ENCODE peak calls at places on chromosomes 3 and 15, in ten cellular contexts. O is CD8-positive, alpha-beta memory T cell; P is AG04449; Q is PC-9; M is body of pancreas; K is hepatocyte; B is spleen; F is skeletal muscle cell; H is fibroblast of lung; I is stomach. L is an unnamed sample.

GRCh38 chr3:54917172-54917571 is 10.7 kb downstream of the LRTM1 start:
- DNase-seq in P (no peak), M (no peak), K (no peak), H (peak; percentile 72), Q (no peak), B (no peak), I (no peak), O (no peak), F (no peak), L (no peak)

GRCh38 chr15:34713635-34714034 is 41.2 kb downstream of the GJD2 start:
- DNase-seq in K (no peak), Q (no peak), B (no peak), H (no peak), O (no peak), M (no peak), I (no peak), F (no peak), P (no peak), L (no peak)

GRCh38 chr3:195178124-195178910 is 92.6 kb downstream of the XXYLT1 start:
- DNase-seq in P (no peak), K (no peak), I (peak; percentile 59), Q (no peak), F (no peak), H (no peak), B (no peak), O (no peak), M (no peak), L (no peak)

GRCh38 chr3:159273608-159274007 is 471.8 kb downstream of the MFSD1 start:
- DNase-seq in F (no peak), B (no peak), K (peak; percentile 74), Q (no peak), H (peak; percentile 50), M (peak; percentile 6), O (no peak), I (no peak), P (no peak), L (no peak)

GRCh38 chr15:69735126-69735525 is 282.5 kb downstream of the RPLP1 start:
- DNase-seq in M (peak; percentile 55), F (peak; percentile 15), B (no peak), Q (no peak), O (no peak), H (peak; percentile 52), K (peak; percentile 48), I (no peak), P (no peak), L (no peak)

GRCh38 chr15:84715442-84716035 is 400 bp downstream of the SEC11A start:
- DNase-seq in O (no peak), Q (no peak), B (peak; percentile 82), M (peak; percentile 9), K (peak; percentile 59), F (no peak), I (peak; percentile 32), H (peak; percentile 56), P (no peak), L (no peak)

GRCh38 chr3:44509393-44509921 is 32.0 kb upstream of the ZNF445 start:
- DNase-seq in H (no peak), P (no peak), M (no peak), I (no peak), K (peak; percentile 10), F (no peak), B (no peak), Q (no peak), O (no peak), L (no peak)

GRCh38 chr3:71109241-71109976 is 474.1 kb downstream of the FOXP1 start:
- DNase-seq in O (no peak), Q (peak; percentile 49), I (no peak), H (peak; percentile 83), M (no peak), F (peak; percentile 67), P (no peak), K (no peak), B (no peak), L (peak; percentile 42)

GRCh38 chr3:8278448-8278847 is 223.2 kb upstream of the LMCD1 start:
- DNase-seq in Q (no peak), B (no peak), P (no peak), K (no peak), O (no peak), M (no peak), F (no peak), H (no peak), I (no peak), L (no peak)

GRCh38 chr3:127141921-127142730 is 50.8 kb upstream of the PRR23E start:
- DNase-seq in B (peak; percentile 27), F (no peak), O (no peak), K (peak; percentile 88), Q (peak; percentile 67), I (peak; percentile 91), P (no peak), M (peak; percentile 93), H (no peak), L (no peak)

GRCh38 chr3:173397161-173398110 is at the start of gene NLGN1:
- DNase-seq in O (no peak), H (peak; percentile 83), Q (no peak), K (peak; percentile 88), P (peak; percentile 16), M (peak; percentile 66), I (peak; percentile 52), B (peak; percentile 71), F (no peak), L (no peak)

GRCh38 chr15:100124361-100124760 is 217.4 kb downstream of the ADAMTS17 start:
- DNase-seq in Q (no peak), B (peak; percentile 63), I (no peak), M (no peak), K (no peak), O (no peak), F (no peak), P (no peak), H (no peak), L (no peak)

GRCh38 chr15:56432304-56432703 is 32.6 kb downstream of the MNS1 start:
- DNase-seq in K (no peak), H (no peak), P (no peak), F (no peak), I (no peak), O (no peak), M (no peak), B (no peak), Q (no peak), L (no peak)

GRCh38 chr3:72625616-72626337 is 222.5 kb downstream of the SHQ1 start:
- DNase-seq in I (no peak), M (no peak), P (no peak), F (peak; percentile 8), K (peak; percentile 45), B (no peak), O (no peak), Q (peak; percentile 98), H (peak; percentile 30), L (no peak)

GRCh38 chr15:101650145-101650544 is 2.0 kb downstream of the TM2D3 start:
- DNase-seq in H (no peak), I (no peak), P (no peak), F (no peak), K (no peak), M (no peak), B (no peak), O (no peak), Q (no peak), L (no peak)
- H3K4me3 ChIP-seq in H (peak overlapping the region; percentile 93), I (no peak overlapping the region), P (no peak overlapping the region), F (no peak overlapping the region), K (no peak overlapping the region), M (no peak overlapping the region), B (no peak overlapping the region), O (no peak overlapping the region), Q (no peak overlapping the region), L (no peak overlapping the region)

DNA sequence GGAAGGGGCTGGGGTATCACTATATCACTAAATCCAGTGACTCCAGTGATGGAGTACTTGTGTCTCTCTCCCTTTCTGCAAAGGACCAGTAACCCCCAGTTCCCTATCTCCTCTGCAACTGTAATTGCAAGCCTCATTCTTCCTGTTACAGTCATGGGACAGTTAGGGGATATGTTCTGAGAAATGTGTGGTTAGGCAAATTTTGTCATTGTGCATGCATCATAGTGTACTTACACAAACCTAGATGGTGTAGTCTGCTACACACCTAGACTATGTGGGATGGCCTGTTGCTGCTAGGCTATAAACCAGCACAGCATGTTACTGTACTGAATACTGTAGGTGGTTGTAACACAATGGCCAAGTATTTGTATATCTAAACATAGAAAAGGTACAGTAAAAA is 2.2 kb downstream of the VPS8 start:
- DNase-seq in I (no peak), H (no peak), K (no peak), P (no peak), M (no peak), O (no peak), Q (no peak), B (no peak), F (no peak), L (no peak)
- H3K4me3 ChIP-seq in I (no peak overlapping the region), H (no peak overlapping the region), K (no peak overlapping the region), P (no peak overlapping the region), M (no peak overlapping the region), O (no peak overlapping the region), Q (no peak overlapping the region), B (no peak overlapping the region), F (no peak overlapping the region), L (no peak overlapping the region)

GRCh38 chr3:185221203-185221602 is 32.6 kb downstream of the EHHADH start:
- DNase-seq in P (no peak), K (no peak), B (no peak), O (no peak), Q (no peak), H (no peak), M (no peak), I (no peak), F (no peak), L (no peak)

GRCh38 chr3:185210621-185211157 is 43.2 kb downstream of the EHHADH start:
- DNase-seq in Q (no peak), F (no peak), P (no peak), B (no peak), K (no peak), I (no peak), M (no peak), O (no peak), H (no peak), L (no peak)

GRCh38 chr3:185216587-185216918 is 37.3 kb downstream of the EHHADH start:
- DNase-seq in O (no peak), Q (no peak), B (no peak), M (peak; percentile 50), I (no peak), P (no peak), K (no peak), H (peak; percentile 47), F (no peak), L (no peak)

DNA sequence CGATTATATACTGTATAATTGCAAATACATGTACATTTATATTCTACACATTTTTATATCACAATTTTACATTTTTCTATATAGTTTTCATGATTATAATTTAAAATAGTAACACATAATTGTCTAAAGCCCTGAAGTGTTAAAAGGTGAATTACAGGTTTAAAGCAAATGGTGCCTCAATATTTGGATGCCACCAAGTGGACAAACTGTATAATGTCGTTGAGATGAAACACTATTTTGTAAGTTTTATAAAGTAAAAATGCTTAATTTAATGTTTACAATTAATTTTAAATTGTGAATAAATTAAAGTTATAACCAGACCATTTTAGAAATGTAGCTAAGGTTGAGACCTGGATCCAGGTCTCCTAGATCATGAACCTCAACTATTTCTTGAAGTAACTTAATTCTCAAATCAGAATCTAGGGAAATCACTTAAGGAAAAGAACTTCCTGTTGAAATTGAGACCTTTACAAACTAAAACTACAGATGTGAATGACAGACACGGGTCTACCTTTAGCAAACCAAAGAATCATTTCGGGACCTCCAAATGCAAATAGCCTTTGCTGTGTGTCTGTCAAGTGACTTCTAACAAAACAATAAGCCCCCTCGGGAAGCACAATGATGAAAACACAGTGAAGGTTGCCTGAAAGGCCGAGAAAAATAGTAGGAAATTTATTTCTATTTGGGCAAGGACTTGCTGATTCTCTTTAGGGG is 37.8 kb downstream of the EHHADH start:
- DNase-seq in M (no peak), F (no peak), Q (no peak), I (no peak), B (no peak), K (no peak), H (no peak), O (no peak), P (no peak), L (peak; percentile 15)
- H3K4me3 ChIP-seq in M (no peak overlapping the region), F (no peak overlapping the region), Q (no peak overlapping the region), I (peak overlapping the region; percentile 11), B (peak overlapping the region; percentile 18), K (no peak overlapping the region), H (no peak overlapping the region), O (no peak overlapping the region), P (no peak overlapping the region), L (no peak overlapping the region)

GRCh38 chr3:176951586-176952292 is 245.5 kb downstream of the TBL1XR1 start:
- DNase-seq in K (no peak), F (no peak), P (no peak), B (no peak), Q (no peak), I (no peak), M (no peak), H (peak; percentile 70), O (no peak), L (no peak)
- H3K4me3 ChIP-seq in K (no peak overlapping the region), F (no peak overlapping the region), P (no peak overlapping the region), B (no peak overlapping the region), Q (no peak overlapping the region), I (no peak overlapping the region), M (no peak overlapping the region), H (no peak overlapping the region), O (no peak overlapping the region), L (no peak overlapping the region)

L was measured in Panc1.